ENCODE peak calls at places on chromosome 21, in five cellular contexts. G is fibroblast of lung, E is upper lobe of right lung, O is body of pancreas, P is cardiac muscle cell. A is an unnamed sample.

GRCh38 chr21:37219766-37220432 is 47.2 kb downstream of the VPS26C start:
- DNase-seq in E (no peak), G (peak; percentile 31), P (peak; percentile 11), O (no peak), A (no peak)

GRCh38 chr21:29265690-29266479 is 32.8 kb upstream of the BACH1 start:
- DNase-seq in O (no peak), E (no peak), G (no peak), P (no peak), A (no peak)

GRCh38 chr21:16353764-16354163 is 624.0 kb downstream of the USP25 start:
- DNase-seq in O (no peak), G (no peak), P (no peak), E (no peak), A (no peak)

GRCh38 chr21:29018540-29018939 is 609 bp downstream of the RWDD2B start:
- DNase-seq in O (no peak), G (peak; percentile 45), P (peak; percentile 49), E (no peak), A (no peak)

GRCh38 chr21:40553781-40554180 is 293.2 kb downstream of the DSCAM start:
- DNase-seq in P (no peak), G (no peak), O (no peak), E (no peak), A (no peak)

GRCh38 chr21:29194847-29195246 is 64.4 kb downstream of the MAP3K7CL start:
- DNase-seq in P (peak; percentile 26), G (peak; percentile 49), E (no peak), O (no peak), A (no peak)

GRCh38 chr21:27393726-27394125 is 426.8 kb upstream of the ADAMTS5 start:
- DNase-seq in P (no peak), O (no peak), G (no peak), E (no peak), A (no peak)

GRCh38 chr21:14559144-14559543 is 13.0 kb upstream of the SAMSN1 start:
- DNase-seq in E (no peak), G (no peak), O (no peak), P (no peak), A (no peak)

GRCh38 chr21:32412162-32412997 is at the start of gene EVA1C:
- DNase-seq in E (peak; percentile 89), O (peak; percentile 73), G (peak; percentile 32), P (peak; percentile 76), A (peak; percentile 72)
- H3K27ac ChIP-seq in E (peak within 1 kb of the TSS; percentile 100), O (peak within 1 kb of the TSS; percentile 84), G (peak within 1 kb of the TSS; percentile 87), P (no peak within 1 kb of the TSS), A (peak within 1 kb of the TSS; percentile 98)

GRCh38 chr21:45279446-45280177 is 8.1 kb downstream of the POFUT2 start:
- DNase-seq in P (no peak), E (no peak), G (no peak), O (no peak), A (no peak)

GRCh38 chr21:45276620-45277019 is 11.1 kb downstream of the POFUT2 start:
- DNase-seq in P (no peak), G (no peak), O (no peak), E (no peak), A (no peak)

GRCh38 chr21:45278156-45278911 is 9.4 kb downstream of the POFUT2 start:
- DNase-seq in G (no peak), P (no peak), E (no peak), O (no peak), A (no peak)

GRCh38 chr21:45280178-45280821 is 7.4 kb downstream of the POFUT2 start:
- DNase-seq in G (no peak), E (peak; percentile 43), O (no peak), P (no peak), A (no peak)

GRCh38 chr21:45277101-45278045 is 10.3 kb downstream of the POFUT2 start:
- DNase-seq in P (no peak), O (no peak), E (no peak), G (no peak), A (no peak)
- H3K4me1 ChIP-seq in P (no peaks in the 10 kb centered on the region), O (no peaks in the 10 kb centered on the region), E (no peaks in the 10 kb centered on the region), G (no peaks in the 10 kb centered on the region), A (no peaks in the 10 kb centered on the region)

GRCh38 chr21:36171327-36171726 is 14.7 kb downstream of the DOP1B start:
- DNase-seq in O (no peak), E (no peak), G (no peak), P (no peak), A (no peak)

GRCh38 chr21:36166705-36167104 is 10.1 kb downstream of the DOP1B start:
- DNase-seq in O (no peak), P (no peak), E (no peak), G (no peak), A (no peak)

GRCh38 chr21:36170823-36171222 is 14.2 kb downstream of the DOP1B start:
- DNase-seq in G (no peak), E (no peak), P (no peak), O (no peak), A (no peak)

GRCh38 chr21:36171741-36172331 is 15.2 kb downstream of the DOP1B start:
- DNase-seq in G (no peak), O (no peak), E (no peak), P (no peak), A (no peak)

DNA sequence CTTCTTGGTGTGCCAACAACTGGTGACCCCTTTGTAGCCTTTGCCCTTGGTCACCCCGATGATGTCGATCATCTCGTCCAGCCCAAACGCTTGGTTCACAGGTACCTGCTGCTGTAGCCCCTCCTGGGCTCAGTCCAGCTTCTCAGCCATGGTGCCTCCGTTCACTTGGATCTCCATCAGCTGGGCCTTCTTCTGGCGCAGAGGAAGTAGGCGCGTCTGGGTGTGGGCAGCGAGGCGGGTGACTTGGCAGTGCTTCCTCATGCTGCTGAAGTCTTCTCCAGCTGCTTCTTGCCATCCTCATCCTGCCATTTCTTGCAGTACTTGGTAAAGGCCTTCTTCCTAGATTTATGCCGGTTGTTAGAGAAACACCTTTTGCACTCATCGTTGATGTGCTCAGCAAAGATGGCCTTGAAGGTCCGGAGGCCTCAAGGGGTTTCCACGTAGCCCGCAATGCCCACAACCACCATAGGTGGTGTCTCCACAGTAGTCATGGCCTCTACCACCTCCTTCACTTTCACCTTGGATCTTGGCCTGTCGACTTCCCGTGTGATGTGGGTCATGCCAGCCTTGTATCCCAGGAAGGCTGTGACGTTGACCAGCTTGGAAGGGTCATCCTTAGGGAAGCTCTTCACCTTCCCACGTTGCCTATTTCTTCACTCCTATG is 13.0 kb downstream of the DOP1B start:
- DNase-seq in O (no peak), E (peak; percentile 76), P (no peak), G (no peak), A (no peak)
- TF ChIP-seq CTCF in O (no peak), E (no peak), P (no peak), G (no peak), A (no peak)

DNA sequence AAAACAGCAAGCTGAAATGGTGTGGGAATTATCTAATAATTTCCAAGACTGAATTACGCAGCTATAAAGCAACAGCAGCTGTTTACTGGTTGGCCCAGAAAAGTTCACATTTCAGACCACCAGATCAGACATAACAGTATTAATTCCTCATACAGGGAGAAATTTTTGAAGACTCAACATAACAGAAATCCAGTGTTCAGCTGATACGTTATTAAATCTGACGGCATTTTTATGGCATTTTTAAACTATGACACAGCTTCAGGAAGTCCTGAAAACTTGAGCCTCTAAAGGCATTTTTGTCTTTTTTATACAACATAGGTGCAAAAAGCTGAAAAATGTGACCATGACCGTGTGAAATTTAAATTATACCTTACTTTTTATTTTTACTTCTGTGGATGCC is 91.2 kb downstream of the APP start:
- DNase-seq in O (no peak), E (no peak), G (peak; percentile 52), P (no peak), A (no peak)
- H3K27ac ChIP-seq in O (no peak overlapping the region), E (no peak overlapping the region), G (peak overlapping the region; percentile 38), P (no peak overlapping the region), A (no peak overlapping the region)

GRCh38 chr21:34986561-34987533 is 62.3 kb downstream of the RUNX1 start:
- DNase-seq in E (no peak), P (peak; percentile 76), G (peak; percentile 98), O (peak; percentile 20), A (no peak)
- H3K4me1 ChIP-seq in E (no peaks in the 10 kb centered on the region), P (no peaks in the 10 kb centered on the region), G (peaks cover 10% of the 10 kb centered on the region), O (no peaks in the 10 kb centered on the region), A (no peaks in the 10 kb centered on the region)

GRCh38 chr21:42781150-42781980 is 98.0 kb downstream of the WDR4 start:
- DNase-seq in O (peak; percentile 48), G (no peak), P (peak; percentile 9), E (peak; percentile 75), A (peak; percentile 72)
- TF ChIP-seq CTCF in O (no peak), G (no peak), P (peak; percentile 6), E (no peak), A (no peak)

DNA sequence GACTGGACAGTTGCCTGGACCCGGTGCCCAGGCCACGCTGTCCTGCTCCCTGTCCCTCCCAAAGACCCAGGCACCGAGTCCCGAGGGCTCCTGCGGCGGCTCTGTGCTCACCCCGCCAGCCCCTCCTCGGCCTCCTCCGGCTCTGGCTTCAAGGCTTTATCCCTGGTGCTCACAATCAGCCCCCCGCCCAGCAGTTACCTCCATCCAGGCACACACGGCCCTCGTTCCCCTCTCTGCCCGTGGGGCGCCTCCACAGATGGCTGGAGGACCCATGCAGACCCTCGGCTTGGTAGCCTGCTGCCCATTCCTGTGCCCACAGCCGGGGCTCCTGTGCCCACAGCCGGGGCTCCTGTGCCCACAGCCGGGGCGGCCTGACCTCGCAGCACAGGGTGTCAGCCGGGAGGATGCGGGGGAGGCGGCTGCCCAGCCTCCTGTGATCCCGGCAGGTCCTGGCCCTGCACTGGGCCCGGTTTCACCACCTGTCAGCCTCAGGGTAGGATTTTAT is 52.3 kb upstream of the COL18A1 start:
- DNase-seq in E (no peak), P (no peak), O (no peak), G (no peak), A (no peak)
- H3K27ac ChIP-seq in E (no peak overlapping the region), P (no peak overlapping the region), O (no peak overlapping the region), G (no peak overlapping the region), A (no peak overlapping the region)

GRCh38 chr21:41760411-41760810 is 6.4 kb downstream of the RIPK4 start:
- DNase-seq in E (no peak), G (no peak), P (no peak), O (no peak), A (no peak)

GRCh38 chr21:41759214-41759840 is 7.5 kb downstream of the RIPK4 start:
- DNase-seq in P (no peak), G (no peak), E (no peak), O (no peak), A (no peak)

GRCh38 chr21:41755934-41756773 is 10.7 kb downstream of the RIPK4 start:
- DNase-seq in G (no peak), E (no peak), P (no peak), O (peak; percentile 5), A (no peak)

GRCh38 chr21:41759926-41760325 is 6.9 kb downstream of the RIPK4 start:
- DNase-seq in G (no peak), P (no peak), O (no peak), E (no peak), A (no peak)

DNA sequence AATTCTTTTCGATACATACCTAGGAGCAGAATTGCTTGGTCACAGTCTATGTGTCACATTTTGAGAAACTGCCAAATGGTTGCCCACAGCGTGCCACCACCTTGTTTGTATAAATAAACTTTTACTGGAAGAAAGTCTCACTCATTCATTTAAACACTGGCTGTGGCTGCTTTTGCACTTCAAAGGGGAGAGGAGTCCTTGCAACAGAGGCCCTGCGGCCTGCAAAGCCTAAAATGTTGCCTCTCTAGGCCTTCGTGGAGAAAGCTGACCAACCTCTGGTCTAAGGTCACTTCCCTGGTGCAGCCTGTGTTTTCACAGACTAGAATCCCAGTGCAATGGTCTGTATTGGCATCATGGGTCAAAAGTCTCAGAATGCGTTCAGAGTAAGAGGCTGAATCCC is 8.3 kb downstream of the RIPK4 start:
- DNase-seq in G (no peak), P (no peak), O (no peak), E (no peak), A (no peak)
- H3K4me1 ChIP-seq in G (no peaks in the 10 kb centered on the region), P (peaks cover 14% of the 10 kb centered on the region), O (peaks cover 63% of the 10 kb centered on the region), E (peaks cover 21% of the 10 kb centered on the region), A (peaks cover 39% of the 10 kb centered on the region)